ENCODE peak calls at places on chromosome 1, in eight cellular contexts. H is DND-41, E is endodermal cell, J is GM23338, X is right lobe of liver, I is left lung, N is AG09309, A is heart right ventricle. O is an unnamed sample.

GRCh38 chr1:47188901-47189785 is 693 bp downstream of the PDZK1IP1 start:
- DNase-seq in N (no peak), X (no peak), E (no peak), A (no peak), H (no peak), J (no peak), I (no peak), O (peak)

GRCh38 chr1:200767326-200767725 is 28.6 kb downstream of the CAMSAP2 start:
- DNase-seq in A (no peak), X (no peak), N (no peak), I (no peak), H (no peak), J (no peak), E (no peak), O (no peak)

GRCh38 chr1:182789138-182790076 is at the start of gene NPL:
- DNase-seq in N (no peak), X (peak), J (peak), A (peak), E (peak), I (peak), H (peak), O (peak)

GRCh38 chr1:225816643-225817538 is 7.0 kb downstream of the EPHX1 start:
- DNase-seq in I (no peak), J (peak), E (no peak), X (no peak), N (no peak), H (no peak), A (peak), O (peak)

GRCh38 chr1:168628807-168629206 is 52.4 kb downstream of the XCL1 start:
- DNase-seq in A (no peak), E (no peak), X (no peak), H (no peak), N (no peak), I (no peak), J (no peak), O (no peak)

GRCh38 chr1:50996083-50996482 is 26.0 kb downstream of the CDKN2C start:
- DNase-seq in N (no peak), X (no peak), I (no peak), H (no peak), E (no peak), A (no peak), J (no peak), O (no peak)

GRCh38 chr1:157199421-157199755 is 61.2 kb upstream of the ETV3 start:
- DNase-seq in I (no peak), X (no peak), E (peak), A (no peak), J (no peak), H (no peak), N (no peak), O (no peak)

GRCh38 chr1:38173157-38173831 is 126.7 kb upstream of the POU3F1 start:
- DNase-seq in A (no peak), H (no peak), J (no peak), E (no peak), X (no peak), I (no peak), N (no peak), O (no peak)

GRCh38 chr1:56339786-56340465 is 239.4 kb downstream of the PLPP3 start:
- DNase-seq in I (no peak), E (no peak), H (no peak), X (no peak), A (no peak), N (no peak), J (no peak), O (no peak)

GRCh38 chr1:228366851-228367741 is 39.5 kb downstream of the TRIM11 start:
- DNase-seq in X (peak), A (peak), N (no peak), E (no peak), J (no peak), H (no peak), I (peak), O (peak)

GRCh38 chr1:153548722-153549695 is at the start of gene S100A3:
- DNase-seq in A (peak), X (no peak), H (no peak), N (no peak), I (peak), J (no peak), E (peak), O (peak)

GRCh38 chr1:35573776-35574654 is 901 bp downstream of the TFAP2E start:
- DNase-seq in N (no peak), E (peak), X (no peak), H (no peak), J (peak), I (no peak), A (no peak), O (no peak)

GRCh38 chr1:58854576-58854975 is 70.7 kb upstream of the JUN start:
- DNase-seq in X (no peak), A (no peak), E (no peak), N (no peak), J (no peak), H (peak), I (no peak), O (no peak)

GRCh38 chr1:114685851-114686250 is 9.5 kb downstream of the AMPD1 start:
- DNase-seq in H (no peak), J (no peak), A (no peak), I (no peak), E (no peak), X (no peak), N (no peak), O (no peak)

GRCh38 chr1:62076286-62076685 is 118.4 kb upstream of the L1TD1 start:
- DNase-seq in I (no peak), X (no peak), J (no peak), A (no peak), E (no peak), H (no peak), N (no peak), O (no peak)

GRCh38 chr1:52955129-52955970 is 28.3 kb downstream of the SCP2 start:
- DNase-seq in A (no peak), H (no peak), E (no peak), X (no peak), J (no peak), I (no peak), N (peak), O (no peak)

GRCh38 chr1:69513621-69514020 is 54.1 kb upstream of the LRRC7 start:
- DNase-seq in J (no peak), A (no peak), X (no peak), N (no peak), I (no peak), E (no peak), H (no peak), O (no peak)

GRCh38 chr1:146021622-146022402 is at the start of gene HJV:
- DNase-seq in I (no peak), N (no peak), E (no peak), J (no peak), A (no peak), X (peak), H (no peak), O (no peak)

GRCh38 chr1:154186852-154187501 is 4.9 kb downstream of the TPM3 start:
- DNase-seq in E (no peak), X (no peak), H (no peak), N (no peak), J (peak), A (no peak), I (no peak), O (no peak)

GRCh38 chr1:180229483-180230415 is at the start of gene LHX4:
- DNase-seq in A (peak), E (peak), J (peak), I (peak), H (no peak), N (no peak), X (no peak), O (no peak)

GRCh38 chr1:197841828-197842573 is 60.4 kb upstream of the C1orf53 start:
- DNase-seq in J (no peak), A (no peak), H (no peak), X (no peak), I (no peak), N (peak), E (no peak), O (no peak)

GRCh38 chr1:229699613-229700242 is 73.7 kb downstream of the URB2 start:
- DNase-seq in E (no peak), H (no peak), J (no peak), X (no peak), A (no peak), N (no peak), I (no peak), O (no peak)

GRCh38 chr1:157045251-157046218 is at the start of gene ARHGEF11:
- DNase-seq in J (peak), E (peak), X (peak), A (peak), N (peak), H (no peak), I (peak), O (peak)

GRCh38 chr1:22142315-22143064 is 407 bp downstream of the WNT4 start:
- DNase-seq in X (no peak), N (no peak), H (no peak), J (peak), E (peak), A (no peak), I (no peak), O (no peak)

GRCh38 chr1:244665771-244666217 is 12.9 kb downstream of the DESI2 start:
- DNase-seq in I (no peak), H (no peak), X (no peak), E (no peak), J (no peak), N (no peak), A (no peak), O (no peak)

GRCh38 chr1:163632269-163632668 is 310.5 kb downstream of the NUF2 start:
- DNase-seq in E (no peak), I (no peak), J (no peak), X (no peak), N (no peak), H (no peak), A (no peak), O (no peak)

GRCh38 chr1:175172503-175172902 is 20.1 kb downstream of the KIAA0040 start:
- DNase-seq in J (no peak), A (no peak), X (no peak), N (no peak), H (no peak), I (no peak), E (no peak), O (no peak)

GRCh38 chr1:25549273-25550154 is 6.1 kb downstream of the LDLRAP1 start:
- DNase-seq in N (no peak), E (peak), I (peak), A (peak), H (no peak), J (no peak), X (no peak), O (no peak)

GRCh38 chr1:8598783-8599182 is 218.7 kb downstream of the RERE start:
- DNase-seq in A (peak), I (no peak), H (no peak), N (no peak), X (no peak), E (no peak), J (no peak), O (no peak)

GRCh38 chr1:234553241-234554156 is 56.5 kb downstream of the IRF2BP2 start:
- DNase-seq in J (no peak), X (no peak), H (no peak), N (peak), E (peak), A (no peak), I (no peak), O (no peak)

GRCh38 chr1:15919316-15919715 is 56.6 kb downstream of the ZBTB17 start:
- DNase-seq in X (no peak), I (no peak), A (no peak), J (no peak), E (no peak), H (no peak), N (peak), O (no peak)

GRCh38 chr1:6871300-6871972 is 86.2 kb downstream of the CAMTA1 start:
- DNase-seq in J (no peak), I (no peak), H (no peak), N (no peak), X (no peak), E (no peak), A (no peak), O (no peak)

GRCh38 chr1:182806015-182806678 is 16.6 kb downstream of the NPL start:
- DNase-seq in J (peak), H (no peak), N (no peak), A (no peak), I (no peak), X (no peak), E (peak), O (no peak)

GRCh38 chr1:203624341-203624712 is 2.3 kb upstream of the ATP2B4 start:
- DNase-seq in I (no peak), N (no peak), H (no peak), J (peak), X (no peak), E (no peak), A (no peak), O (no peak)
- H3K4me3 ChIP-seq in I (no peak), N (no peak), H (no peak), J (no peak), X (no peak), E (no peak), A (no peak), O (no peak)

DNA sequence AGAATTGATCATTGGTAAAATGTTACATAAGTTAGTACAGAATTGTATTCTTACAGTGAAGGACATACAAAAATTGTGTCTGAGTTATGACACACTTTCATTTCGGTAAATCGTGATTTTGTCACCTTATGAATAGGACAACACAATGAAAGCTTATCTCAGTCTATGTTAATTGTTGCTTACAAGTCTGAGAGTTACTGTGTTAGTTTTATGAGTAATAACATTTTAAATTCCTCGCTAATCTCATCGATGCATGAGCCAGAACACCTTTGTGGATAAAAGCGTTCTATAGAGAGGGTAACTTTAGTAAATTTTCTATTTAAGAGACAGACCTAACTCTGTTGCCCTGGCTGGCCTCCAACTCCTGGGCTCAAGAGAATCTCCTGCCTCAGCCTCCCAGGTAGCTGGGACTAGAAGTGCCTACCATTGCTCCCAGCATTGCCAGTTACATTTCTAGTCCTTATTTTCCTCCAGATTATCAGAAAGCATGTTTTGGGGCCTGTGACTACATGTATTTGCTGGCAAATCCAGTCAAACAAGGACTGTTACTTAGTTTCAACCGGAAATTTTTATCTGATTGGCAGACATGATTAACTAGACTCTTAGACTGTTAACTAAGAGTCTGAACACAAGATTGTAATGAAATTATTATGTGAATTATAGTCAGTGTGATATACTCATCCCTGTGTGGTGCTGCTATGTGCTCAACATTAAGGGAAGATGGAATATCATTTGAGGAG is 3.0 kb downstream of the PRRC2C start:
- DNase-seq in A (no peak), X (no peak), H (no peak), E (no peak), N (no peak), J (no peak), I (no peak), O (no peak)
- H3K4me3 ChIP-seq in A (no peak), X (no peak), H (no peak), E (peak), N (no peak), J (peak), I (no peak), O (no peak)

GRCh38 chr1:111199329-111199728 is 1.1 kb downstream of the DENND2D start:
- DNase-seq in A (no peak), H (peak), N (no peak), J (no peak), X (no peak), I (no peak), E (no peak), O (no peak)
- H3K4me3 ChIP-seq in A (peak), H (peak), N (no peak), J (no peak), X (peak), I (peak), E (no peak), O (peak)

GRCh38 chr1:173417563-173417962 is 59.6 kb upstream of the PRDX6 start:
- DNase-seq in J (no peak), H (no peak), X (no peak), A (no peak), I (no peak), E (no peak), N (no peak), O (no peak)
- H3K4me3 ChIP-seq in J (no peak), H (no peak), X (no peak), A (no peak), I (no peak), E (no peak), N (no peak), O (no peak)

GRCh38 chr1:85818371-85818770 is 110.1 kb upstream of the ZNHIT6 start:
- DNase-seq in E (no peak), X (no peak), J (peak), N (peak), A (no peak), H (no peak), I (no peak), O (no peak)
- H3K4me3 ChIP-seq in E (no peak), X (no peak), J (no peak), N (no peak), A (no peak), H (no peak), I (no peak), O (no peak)

O was measured in tibial artery.